ENCODE peak calls at places on chromosomes 11 and 22, in six cellular contexts. One of them, this sample, is unnamed. For H3K4me1, the result is how much of the 10 kb centered on the place peaks cover.

GRCh38 chr11:118744001-118744400 is 47.0 kb downstream of the DDX6 start:
- DNase-seq in IMR-90: no peak
- DNase-seq in mesenchymal stem cell: no peak
- DNase-seq in H1: no peak
- DNase-seq in H9: no peak
- DNase-seq in neuronal stem cell: no peak
- DNase-seq in this sample: no peak

GRCh38 chr11:13238879-13239514 is 38.6 kb upstream of the BMAL1 start:
- DNase-seq in IMR-90: peak
- DNase-seq in mesenchymal stem cell: peak
- DNase-seq in H1: peak
- DNase-seq in neuronal stem cell: no peak
- DNase-seq in H9: peak
- DNase-seq in this sample: peak

GRCh38 chr22:31489632-31490495 is at the start of gene EIF4ENIF1:
- DNase-seq in IMR-90: peak
- DNase-seq in mesenchymal stem cell: peak
- DNase-seq in neuronal stem cell: peak
- DNase-seq in H9: peak
- DNase-seq in H1: peak
- DNase-seq in this sample: peak

GRCh38 chr11:132050577-132051180 is 680.3 kb downstream of the NTM start:
- DNase-seq in IMR-90: peak
- DNase-seq in H9: no peak
- DNase-seq in mesenchymal stem cell: no peak
- DNase-seq in neuronal stem cell: no peak
- DNase-seq in H1: no peak
- DNase-seq in this sample: no peak

GRCh38 chr22:41636467-41636866 is 15.4 kb downstream of the XRCC6 start:
- DNase-seq in H1: no peak
- DNase-seq in mesenchymal stem cell: no peak
- DNase-seq in neuronal stem cell: no peak
- DNase-seq in IMR-90: peak
- DNase-seq in H9: no peak
- DNase-seq in this sample: no peak

GRCh38 chr11:102853956-102854355 is 10.5 kb upstream of the MMP3 start:
- DNase-seq in IMR-90: no peak
- DNase-seq in H9: no peak
- DNase-seq in mesenchymal stem cell: no peak
- DNase-seq in neuronal stem cell: no peak
- DNase-seq in H1: no peak
- DNase-seq in this sample: no peak

GRCh38 chr11:75536786-75537629 is 11.3 kb upstream of the GDPD5 start:
- DNase-seq in IMR-90: peak
- DNase-seq in H1: no peak
- DNase-seq in mesenchymal stem cell: no peak
- DNase-seq in neuronal stem cell: no peak
- DNase-seq in H9: no peak
- DNase-seq in this sample: peak

GRCh38 chr11:114296190-114296978 is at the start of gene NNMT:
- DNase-seq in H1: no peak
- DNase-seq in H9: no peak
- DNase-seq in neuronal stem cell: no peak
- DNase-seq in mesenchymal stem cell: peak
- DNase-seq in IMR-90: peak
- DNase-seq in this sample: no peak

GRCh38 chr11:112364962-112365481 is 104.4 kb upstream of the PLET1 start:
- DNase-seq in IMR-90: peak
- DNase-seq in neuronal stem cell: no peak
- DNase-seq in H9: no peak
- DNase-seq in H1: no peak
- DNase-seq in mesenchymal stem cell: peak
- DNase-seq in this sample: no peak

GRCh38 chr11:61541568-61541967 is 33.0 kb downstream of the LRRC10B start:
- DNase-seq in neuronal stem cell: peak
- DNase-seq in H1: no peak
- DNase-seq in mesenchymal stem cell: no peak
- DNase-seq in IMR-90: peak
- DNase-seq in H9: peak
- DNase-seq in this sample: peak

GRCh38 chr22:35957589-35957988 is 71.0 kb downstream of the RBFOX2 start:
- DNase-seq in H9: no peak
- DNase-seq in H1: no peak
- DNase-seq in neuronal stem cell: no peak
- DNase-seq in mesenchymal stem cell: no peak
- DNase-seq in IMR-90: no peak
- DNase-seq in this sample: no peak

GRCh38 chr22:20949698-20950183 is 17.3 kb upstream of the AIFM3 start:
- DNase-seq in H9: no peak
- DNase-seq in neuronal stem cell: no peak
- DNase-seq in H1: no peak
- DNase-seq in IMR-90: no peak
- DNase-seq in mesenchymal stem cell: no peak
- DNase-seq in this sample: no peak
- H3K4me1 ChIP-seq in H9: under half
- H3K4me1 ChIP-seq in neuronal stem cell: under half
- H3K4me1 ChIP-seq in H1: under half
- H3K4me1 ChIP-seq in IMR-90: under half
- H3K4me1 ChIP-seq in mesenchymal stem cell: under half
- H3K4me1 ChIP-seq in this sample: under half

GRCh38 chr11:59062602-59063529 is 23.2 kb upstream of the GLYATL1B start:
- DNase-seq in mesenchymal stem cell: no peak
- DNase-seq in H1: no peak
- DNase-seq in IMR-90: no peak
- DNase-seq in H9: peak
- DNase-seq in neuronal stem cell: no peak
- DNase-seq in this sample: peak
- H4K8ac ChIP-seq in mesenchymal stem cell: no peak
- H4K8ac ChIP-seq in H1: no peak
- H4K8ac ChIP-seq in IMR-90: no peak
- H4K8ac ChIP-seq in H9: no peak
- H4K8ac ChIP-seq in neuronal stem cell: no peak
- H4K8ac ChIP-seq in this sample: no peak

DNA sequence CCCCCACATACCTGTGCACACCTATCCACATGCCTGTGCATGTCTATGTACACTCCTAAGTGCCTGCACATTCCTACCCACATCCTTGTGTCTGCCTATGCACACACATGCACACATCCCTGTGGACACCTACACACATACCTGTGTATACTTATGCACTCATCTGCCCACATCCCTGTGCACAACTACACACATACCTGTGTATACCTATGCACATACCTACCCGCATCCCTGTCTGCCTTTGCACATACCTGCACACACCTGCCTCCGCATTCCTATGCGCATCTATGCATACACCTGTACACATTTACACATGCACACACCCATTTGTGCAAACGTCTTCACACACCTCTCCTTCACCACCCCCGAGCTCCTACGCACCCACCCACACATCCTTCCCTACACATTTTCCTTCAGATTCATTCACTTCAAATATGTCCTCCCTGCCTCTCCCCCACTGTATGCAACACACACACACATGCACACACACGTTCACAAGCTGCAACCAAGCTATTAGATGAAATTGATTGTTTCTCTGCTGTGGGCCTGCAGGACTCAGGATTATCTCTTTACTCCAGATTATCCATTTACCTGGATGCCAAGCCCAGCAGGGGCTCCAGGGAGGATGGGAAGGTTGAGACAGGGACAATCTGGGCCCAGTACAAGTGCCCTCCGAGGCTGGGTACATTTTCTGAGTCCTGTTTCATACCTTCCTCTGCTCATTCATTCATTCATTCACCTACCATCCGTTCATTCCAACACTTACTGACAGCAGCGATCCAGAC is 53.2 kb downstream of the TSPAN18 start:
- DNase-seq in IMR-90: no peak
- DNase-seq in H1: no peak
- DNase-seq in mesenchymal stem cell: no peak
- DNase-seq in neuronal stem cell: no peak
- DNase-seq in H9: peak
- DNase-seq in this sample: no peak
- H2BK15ac ChIP-seq in IMR-90: no peak
- H2BK15ac ChIP-seq in H1: peak
- H2BK15ac ChIP-seq in mesenchymal stem cell: no peak
- H2BK15ac ChIP-seq in neuronal stem cell: no peak
- H2BK15ac ChIP-seq in H9: no peak
- H2BK15ac ChIP-seq in this sample: no peak

GRCh38 chr11:67016550-67016949 is 6.4 kb upstream of the SYT12 start:
- DNase-seq in mesenchymal stem cell: no peak
- DNase-seq in H1: no peak
- DNase-seq in neuronal stem cell: no peak
- DNase-seq in IMR-90: no peak
- DNase-seq in H9: no peak
- DNase-seq in this sample: no peak
- H3K4me1 ChIP-seq in mesenchymal stem cell: under half
- H3K4me1 ChIP-seq in H1: under half
- H3K4me1 ChIP-seq in neuronal stem cell: under half
- H3K4me1 ChIP-seq in IMR-90: under half
- H3K4me1 ChIP-seq in H9: under half
- H3K4me1 ChIP-seq in this sample: under half

DNA sequence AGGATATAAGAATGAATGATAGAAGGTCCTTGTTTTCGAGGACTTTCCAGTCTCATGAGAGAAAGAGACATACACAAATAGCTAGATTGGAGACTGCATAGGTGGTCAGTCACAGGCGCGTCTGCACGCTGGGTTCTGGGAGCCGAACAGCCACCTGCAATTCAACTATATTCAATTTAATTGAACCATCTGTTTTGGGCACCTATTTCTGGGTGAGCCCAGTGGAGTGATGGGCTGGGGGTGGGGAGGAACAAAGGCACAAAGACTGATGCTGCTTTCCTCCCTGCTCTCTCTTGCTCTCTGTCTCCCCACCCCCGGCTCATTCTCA is 48.0 kb upstream of the B3GAT1 start:
- DNase-seq in H9: no peak
- DNase-seq in IMR-90: no peak
- DNase-seq in neuronal stem cell: no peak
- DNase-seq in H1: no peak
- DNase-seq in mesenchymal stem cell: no peak
- DNase-seq in this sample: no peak
- H4K8ac ChIP-seq in H9: no peak
- H4K8ac ChIP-seq in IMR-90: no peak
- H4K8ac ChIP-seq in neuronal stem cell: no peak
- H4K8ac ChIP-seq in H1: no peak
- H4K8ac ChIP-seq in mesenchymal stem cell: no peak
- H4K8ac ChIP-seq in this sample: no peak

GRCh38 chr11:122812612-122813011 is 25.7 kb upstream of the CRTAM start:
- DNase-seq in IMR-90: no peak
- DNase-seq in H9: no peak
- DNase-seq in H1: no peak
- DNase-seq in mesenchymal stem cell: no peak
- DNase-seq in neuronal stem cell: no peak
- DNase-seq in this sample: no peak
- H2BK15ac ChIP-seq in IMR-90: no peak
- H2BK15ac ChIP-seq in H9: no peak
- H2BK15ac ChIP-seq in H1: no peak
- H2BK15ac ChIP-seq in mesenchymal stem cell: no peak
- H2BK15ac ChIP-seq in neuronal stem cell: no peak
- H2BK15ac ChIP-seq in this sample: no peak

GRCh38 chr22:39419911-39420310 is 20.3 kb downstream of the TAB1 start:
- DNase-seq in neuronal stem cell: no peak
- DNase-seq in IMR-90: no peak
- DNase-seq in H1: no peak
- DNase-seq in mesenchymal stem cell: no peak
- DNase-seq in H9: no peak
- DNase-seq in this sample: no peak

GRCh38 chr22:39423976-39424375 is 24.4 kb downstream of the TAB1 start:
- DNase-seq in neuronal stem cell: no peak
- DNase-seq in H1: no peak
- DNase-seq in mesenchymal stem cell: no peak
- DNase-seq in IMR-90: no peak
- DNase-seq in H9: no peak
- DNase-seq in this sample: no peak

GRCh38 chr22:39422721-39423120 is 23.1 kb downstream of the TAB1 start:
- DNase-seq in neuronal stem cell: no peak
- DNase-seq in H1: no peak
- DNase-seq in IMR-90: no peak
- DNase-seq in H9: no peak
- DNase-seq in mesenchymal stem cell: no peak
- DNase-seq in this sample: no peak

GRCh38 chr22:39422101-39422500 is 22.5 kb downstream of the TAB1 start:
- DNase-seq in mesenchymal stem cell: no peak
- DNase-seq in neuronal stem cell: no peak
- DNase-seq in IMR-90: no peak
- DNase-seq in H1: no peak
- DNase-seq in H9: no peak
- DNase-seq in this sample: no peak

DNA sequence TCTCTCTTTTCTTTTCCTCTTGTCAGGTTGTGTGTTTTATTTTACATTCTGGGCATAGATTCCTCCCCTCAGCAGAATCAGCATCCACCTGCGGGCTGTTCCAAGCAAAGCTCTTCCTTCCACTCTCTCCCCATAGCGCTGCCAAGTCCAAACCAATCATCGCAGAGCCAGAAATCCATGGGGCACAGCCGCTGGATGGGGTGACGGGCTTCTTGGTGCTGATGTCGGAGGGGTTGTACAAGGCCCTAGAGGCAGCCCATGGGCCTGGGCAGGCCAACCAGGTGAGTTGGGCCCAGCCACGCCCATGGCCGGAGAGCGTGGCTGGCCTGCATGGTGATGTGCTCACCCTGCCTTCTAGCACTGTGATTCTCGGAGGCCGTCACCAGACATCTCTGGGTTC is 22.1 kb downstream of the TAB1 start:
- DNase-seq in IMR-90: no peak
- DNase-seq in H1: no peak
- DNase-seq in neuronal stem cell: no peak
- DNase-seq in H9: no peak
- DNase-seq in mesenchymal stem cell: no peak
- DNase-seq in this sample: no peak
- H3K4me1 ChIP-seq in IMR-90: under half
- H3K4me1 ChIP-seq in H1: under half
- H3K4me1 ChIP-seq in neuronal stem cell: under half
- H3K4me1 ChIP-seq in H9: under half
- H3K4me1 ChIP-seq in mesenchymal stem cell: under half
- H3K4me1 ChIP-seq in this sample: under half

GRCh38 chr22:34639911-34640310 is 426.0 kb upstream of the ISX start:
- DNase-seq in H9: no peak
- DNase-seq in H1: no peak
- DNase-seq in mesenchymal stem cell: no peak
- DNase-seq in IMR-90: no peak
- DNase-seq in neuronal stem cell: no peak
- DNase-seq in this sample: no peak
- H4K8ac ChIP-seq in H9: no peak
- H4K8ac ChIP-seq in H1: no peak
- H4K8ac ChIP-seq in mesenchymal stem cell: no peak
- H4K8ac ChIP-seq in IMR-90: no peak
- H4K8ac ChIP-seq in neuronal stem cell: no peak
- H4K8ac ChIP-seq in this sample: no peak

This sample was measured in mesendoderm.